ENCODE peak calls at places on chromosomes 7 and 10, in five cellular contexts. F, B, G, U and R are unnamed samples.

GRCh38 chr10:15795000-15795792 is 65.1 kb downstream of the MINDY3 start:
- DNase-seq in F (no peak), B (no peak), G (no peak), U (peak), R (no peak)

GRCh38 chr10:102614888-102615287 is 29.4 kb upstream of the TRIM8 start:
- DNase-seq in F (peak), B (no peak), G (no peak), U (no peak), R (no peak)

GRCh38 chr10:77010430-77010829 is 627.2 kb downstream of the KCNMA1 start:
- DNase-seq in F (no peak), B (no peak), G (no peak), U (peak), R (no peak)

GRCh38 chr10:71912431-71912830 is 51.8 kb upstream of the CHST3 start:
- DNase-seq in F (no peak), B (no peak), G (no peak), U (no peak), R (no peak)

GRCh38 chr10:104306897-104307296 is 31.4 kb downstream of the ITPRIP start:
- DNase-seq in F (no peak), B (peak), G (no peak), U (no peak), R (no peak)

GRCh38 chr10:557792-558328 is 131.6 kb downstream of the DIP2C start:
- DNase-seq in F (no peak), B (no peak), G (no peak), U (no peak), R (no peak)

GRCh38 chr7:77519672-77520071 is 17.4 kb upstream of the PTPN12 start:
- DNase-seq in F (no peak), B (no peak), G (no peak), U (no peak), R (no peak)

GRCh38 chr7:28536259-28536658 is 123.9 kb downstream of the CREB5 start:
- DNase-seq in F (no peak), B (peak), G (no peak), U (no peak), R (peak)

GRCh38 chr7:25906760-25907159 is 245.2 kb upstream of the NFE2L3 start:
- DNase-seq in F (no peak), B (no peak), G (no peak), U (no peak), R (no peak)

GRCh38 chr7:115851291-115851690 is 179.3 kb downstream of the TFEC start:
- DNase-seq in F (no peak), B (no peak), G (no peak), U (peak), R (no peak)

GRCh38 chr7:157653827-157654207 is 317.0 kb downstream of the DNAJB6 start:
- DNase-seq in F (no peak), B (no peak), G (no peak), U (no peak), R (no peak)

GRCh38 chr10:124105045-124105444 is 11.6 kb upstream of the CHST15 start:
- DNase-seq in F (no peak), B (no peak), G (no peak), U (no peak), R (no peak)

GRCh38 chr10:6569259-6569658 is 10.8 kb downstream of the PRKCQ start:
- DNase-seq in F (no peak), B (no peak), G (no peak), U (no peak), R (no peak)

GRCh38 chr10:59558066-59558465 is 151.6 kb downstream of the SLC16A9 start:
- DNase-seq in F (no peak), B (no peak), G (no peak), U (no peak), R (no peak)

GRCh38 chr7:131390275-131390674 is 62.6 kb downstream of the MKLN1 start:
- DNase-seq in F (no peak), B (no peak), G (no peak), U (no peak), R (no peak)

GRCh38 chr7:140564643-140565042 is 76.0 kb downstream of the DENND2A start:
- DNase-seq in F (no peak), B (no peak), G (no peak), U (peak), R (no peak)

GRCh38 chr10:48773580-48773979 is 88.9 kb downstream of the WDFY4 start:
- DNase-seq in F (no peak), B (no peak), G (no peak), U (peak), R (no peak)

GRCh38 chr7:20113423-20114027 is 103.7 kb downstream of the MACC1 start:
- DNase-seq in F (no peak), B (no peak), G (no peak), U (peak), R (no peak)

GRCh38 chr10:5297466-5297865 is 67.3 kb upstream of the UCN3 start:
- DNase-seq in F (no peak), B (peak), G (no peak), U (peak), R (no peak)

GRCh38 chr7:105153531-105153930 is 139.5 kb downstream of the KMT2E start:
- DNase-seq in F (no peak), B (no peak), G (no peak), U (no peak), R (no peak)

GRCh38 chr7:67387851-67388250 is 391.2 kb downstream of the TYW1 start:
- DNase-seq in F (no peak), B (no peak), G (no peak), U (no peak), R (no peak)

GRCh38 chr10:132743925-132744490 is 41.9 kb downstream of the NKX6-2 start:
- DNase-seq in F (no peak), B (no peak), G (no peak), U (no peak), R (no peak)

GRCh38 chr7:100817097-100817496 is 10.2 kb downstream of the EPHB4 start:
- DNase-seq in F (no peak), B (no peak), G (no peak), U (no peak), R (no peak)

GRCh38 chr7:7861211-7861633 is 107.4 kb upstream of the GLCCI1 start:
- DNase-seq in F (no peak), B (no peak), G (no peak), U (no peak), R (no peak)

GRCh38 chr10:123614888-123615287 is 51.3 kb upstream of the GPR26 start:
- DNase-seq in F (peak), B (no peak), G (peak), U (peak), R (peak)

GRCh38 chr10:127757033-127757432 is 20.0 kb downstream of the FOXI2 start:
- DNase-seq in F (no peak), B (no peak), G (no peak), U (peak), R (no peak)
- TF ChIP-seq CTCF in F (no peak), B (no peak), G (no peak), U (peak), R (no peak)

DNA sequence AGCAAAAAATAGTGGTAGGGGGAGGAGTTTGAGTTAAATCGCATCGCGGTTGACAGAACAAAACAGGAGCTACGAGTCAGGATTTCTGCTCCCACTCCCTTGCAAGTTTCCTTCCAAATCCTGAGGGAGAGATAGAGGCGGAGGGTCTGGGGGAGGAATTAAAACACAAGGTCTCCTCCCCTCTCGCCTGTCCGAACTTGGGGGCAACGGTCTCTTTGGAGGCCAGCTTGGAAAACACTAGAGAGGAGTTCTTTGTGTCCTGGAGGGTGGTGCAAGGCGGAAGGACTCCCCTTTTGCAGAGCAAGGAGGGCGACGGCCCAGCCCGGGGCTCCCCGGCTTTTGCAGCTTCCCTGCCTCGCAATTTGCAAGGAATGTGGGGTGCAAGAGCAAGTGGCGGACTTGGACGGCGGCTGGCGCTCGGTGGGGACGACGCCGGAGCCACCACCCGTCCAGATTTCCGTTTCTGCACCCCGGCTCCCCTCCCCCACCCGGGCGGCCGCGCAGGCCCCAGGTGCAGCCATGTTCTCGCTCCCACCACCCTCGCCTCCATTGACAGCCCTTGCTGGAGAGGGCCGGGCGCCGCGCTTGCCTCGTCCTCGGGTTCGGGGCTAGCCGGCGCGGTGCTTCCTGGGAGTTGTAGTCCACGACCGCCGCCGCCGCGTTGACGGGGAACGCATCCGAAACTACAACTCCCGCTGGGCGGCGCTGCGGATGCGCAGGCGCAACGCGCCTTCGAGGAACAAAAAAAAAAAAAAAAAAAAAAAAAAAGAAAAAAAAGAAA is 417 bp upstream of the GTF2I start:
- DNase-seq in F (peak), B (peak), G (peak), U (peak), R (peak)
- TF ChIP-seq CTCF in F (no peak), B (no peak), G (no peak), U (peak), R (no peak)

GRCh38 chr7:34761627-34762026 is 103.6 kb downstream of the NPSR1 start:
- DNase-seq in F (no peak), B (no peak), G (no peak), U (no peak), R (no peak)

GRCh38 chr7:34757570-34758110 is 99.6 kb downstream of the NPSR1 start:
- DNase-seq in F (no peak), B (no peak), G (no peak), U (no peak), R (no peak)

GRCh38 chr7:34760271-34760670 is 102.3 kb downstream of the NPSR1 start:
- DNase-seq in F (no peak), B (no peak), G (no peak), U (no peak), R (no peak)

GRCh38 chr7:34758111-34758601 is 100.1 kb downstream of the NPSR1 start:
- DNase-seq in F (no peak), B (no peak), G (no peak), U (no peak), R (no peak)

GRCh38 chr7:34759477-34760125 is 101.6 kb downstream of the NPSR1 start:
- DNase-seq in F (no peak), B (no peak), G (no peak), U (peak), R (peak)
- TF ChIP-seq CTCF in F (peak), B (peak), G (peak), U (peak), R (peak)

GRCh38 chr10:93206652-93207051 is 133.0 kb downstream of the CYP26A1 start:
- DNase-seq in F (no peak), B (no peak), G (no peak), U (no peak), R (peak)
- TF ChIP-seq CTCF in F (no peak), B (no peak), G (peak), U (no peak), R (no peak)

GRCh38 chr7:111324228-111324627 is 233.3 kb downstream of the LRRN3 start:
- DNase-seq in F (no peak), B (no peak), G (no peak), U (no peak), R (no peak)

GRCh38 chr7:111330235-111330523 is 232.1 kb downstream of the IMMP2L start:
- DNase-seq in F (no peak), B (no peak), G (no peak), U (no peak), R (no peak)

GRCh38 chr7:111333010-111333409 is 229.3 kb downstream of the IMMP2L start:
- DNase-seq in F (no peak), B (no peak), G (no peak), U (no peak), R (no peak)

DNA sequence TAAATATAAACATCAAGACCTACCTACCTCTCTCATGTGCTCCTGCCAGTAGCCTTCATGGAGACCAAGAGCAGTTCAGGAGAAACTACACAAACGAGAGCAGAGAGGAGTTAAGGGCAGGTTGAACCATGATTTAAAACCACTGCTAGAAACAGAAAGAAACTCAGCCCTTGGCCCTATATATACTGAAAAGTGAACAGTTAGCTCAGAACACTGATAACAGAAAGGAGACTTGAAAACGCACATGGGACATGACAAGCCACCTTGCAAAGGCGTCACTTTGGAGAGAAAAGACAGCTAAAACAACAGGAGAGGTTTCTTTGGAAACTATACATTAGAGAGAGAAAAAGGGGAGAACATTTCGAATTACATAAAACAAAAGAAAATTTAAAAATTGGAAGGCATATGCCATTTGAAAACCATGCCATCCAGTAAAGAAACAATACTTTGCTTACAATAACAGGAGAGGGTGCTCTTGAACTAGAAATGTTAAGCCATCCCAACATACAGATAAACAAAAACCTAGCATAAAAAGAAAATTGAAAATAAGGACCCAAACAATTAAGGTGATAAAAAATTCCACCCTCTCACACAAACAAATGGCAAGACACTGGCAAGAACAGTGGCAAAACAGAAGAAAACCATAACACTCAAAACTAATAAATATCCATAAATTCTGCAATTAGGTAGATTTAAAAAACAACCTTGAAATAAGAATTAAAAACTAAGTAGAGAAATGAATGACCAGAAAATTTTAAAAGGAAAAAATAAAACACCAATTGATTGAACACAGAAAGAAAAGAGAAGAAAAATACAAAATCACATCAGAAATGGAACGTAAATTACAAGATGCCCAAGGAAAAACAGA is 232.7 kb downstream of the IMMP2L start:
- DNase-seq in F (no peak), B (no peak), G (no peak), U (peak), R (no peak)
- TF ChIP-seq CTCF in F (peak), B (no peak), G (no peak), U (no peak), R (no peak)

GRCh38 chr10:18795549-18795948 is 136.3 kb downstream of the ARL5B start:
- DNase-seq in F (no peak), B (no peak), G (no peak), U (no peak), R (no peak)

GRCh38 chr10:18797286-18797685 is 138.1 kb downstream of the ARL5B start:
- DNase-seq in F (no peak), B (no peak), G (no peak), U (no peak), R (no peak)

DNA sequence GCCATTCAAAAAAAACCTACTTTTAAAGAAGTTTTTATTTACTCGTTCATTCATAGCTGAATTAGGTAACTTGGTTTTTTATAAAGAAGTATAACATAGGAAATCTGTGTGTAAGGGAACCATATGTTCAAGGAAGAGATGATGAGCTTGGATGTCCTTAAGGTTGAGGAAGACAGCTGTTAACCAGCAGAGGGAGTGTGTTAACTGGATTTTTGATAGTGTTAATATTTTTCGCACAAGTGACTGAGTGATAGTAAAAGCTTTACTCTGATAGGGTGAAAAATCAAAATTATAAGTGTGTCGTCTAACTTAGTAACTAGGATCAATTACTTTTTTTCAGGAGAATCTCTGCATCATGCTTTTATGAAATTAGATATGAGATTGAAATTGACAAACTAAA is 134.7 kb downstream of the ARL5B start:
- DNase-seq in F (no peak), B (no peak), G (no peak), U (no peak), R (no peak)
- TF ChIP-seq CTCF in F (peak), B (no peak), G (peak), U (no peak), R (peak)

DNA sequence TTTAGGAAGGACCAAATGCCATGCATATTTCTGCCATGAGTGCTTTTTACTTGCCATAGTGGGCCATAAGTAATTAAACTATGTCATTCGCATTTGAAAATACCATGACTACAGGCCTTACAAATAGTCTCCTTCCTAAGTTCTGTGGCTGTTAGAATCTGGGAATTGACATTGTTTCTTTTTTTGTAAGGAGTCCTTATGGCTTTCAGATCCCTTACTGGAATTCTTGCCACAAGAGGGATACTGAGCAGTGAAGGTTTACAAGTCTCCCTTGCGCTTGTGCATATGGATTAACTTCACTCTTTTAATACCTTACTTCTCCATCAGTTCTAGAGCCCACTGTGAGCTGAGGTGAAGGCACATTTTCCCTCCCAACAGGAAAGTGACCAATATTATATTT is 166.0 kb downstream of the NRG3 start:
- DNase-seq in F (no peak), B (no peak), G (no peak), U (no peak), R (no peak)
- TF ChIP-seq CTCF in F (no peak), B (no peak), G (peak), U (no peak), R (no peak)

GRCh38 chr7:22851140-22851539 is 28.5 kb upstream of the TOMM7 start:
- DNase-seq in F (no peak), B (no peak), G (no peak), U (no peak), R (no peak)

GRCh38 chr7:22854158-22855048 is 31.8 kb upstream of the TOMM7 start:
- DNase-seq in F (peak), B (peak), G (peak), U (peak), R (peak)

GRCh38 chr7:22855049-22855392 is 32.4 kb upstream of the TOMM7 start:
- DNase-seq in F (no peak), B (no peak), G (no peak), U (no peak), R (no peak)

GRCh38 chr7:22853138-22853537 is 30.5 kb upstream of the TOMM7 start:
- DNase-seq in F (no peak), B (no peak), G (no peak), U (no peak), R (no peak)

GRCh38 chr7:22853674-22854157 is 31.1 kb upstream of the TOMM7 start:
- DNase-seq in F (no peak), B (no peak), G (no peak), U (peak), R (no peak)
- TF ChIP-seq CTCF in F (no peak), B (peak), G (no peak), U (peak), R (no peak)

DNA sequence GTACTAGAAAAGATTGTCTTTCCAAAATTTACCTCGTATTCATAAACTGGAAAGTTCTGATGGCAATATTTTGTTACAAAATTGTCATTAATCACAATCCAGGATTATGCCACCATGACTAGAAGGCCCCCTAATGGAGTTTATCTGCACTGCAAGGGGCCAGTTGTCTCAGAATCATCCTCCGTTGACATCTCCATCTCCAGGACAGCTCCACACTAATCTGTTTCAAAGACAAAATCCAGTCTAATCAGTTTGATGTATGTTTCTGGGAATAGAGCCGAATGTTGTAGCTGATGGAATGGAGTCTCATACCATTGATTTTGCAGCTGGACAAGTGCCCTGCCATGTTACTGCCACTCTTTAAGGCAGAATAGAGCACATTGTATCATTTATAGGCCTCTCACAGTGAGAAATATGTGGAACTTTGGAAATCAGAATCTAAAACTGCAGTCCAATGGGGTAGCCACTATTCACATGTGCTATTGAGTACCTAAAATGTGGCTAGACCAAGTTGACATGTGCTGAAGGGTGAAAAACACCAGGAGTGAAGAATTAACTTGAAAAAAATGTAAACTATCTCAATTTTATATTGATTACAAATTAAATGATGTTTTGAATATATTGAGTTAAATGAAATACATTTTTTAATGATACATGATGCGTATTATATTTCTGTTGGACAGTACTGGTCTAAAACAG is 38.3 kb upstream of the TOMM7 start:
- DNase-seq in F (no peak), B (no peak), G (no peak), U (peak), R (peak)
- TF ChIP-seq CTCF in F (peak), B (peak), G (peak), U (peak), R (peak)